ENCODE peak calls at places on chromosomes 2 and 18, in nine cellular contexts. V is AG04450, U is cardiac muscle cell, T is A549, O is fibroblast of lung, W is breast epithelium, H is H9, J is brain microvascular endothelial cell, Y is thoracic aorta. F is an unnamed sample.

GRCh38 chr2:128317186-128317897 is 1.3 kb downstream of the HS6ST1 start:
- DNase-seq in O (no peak), W (peak), U (no peak), H (peak), J (no peak), V (no peak), Y (no peak), T (no peak), F (no peak)

GRCh38 chr2:218893349-218894167 is 12.9 kb downstream of the WNT10A start:
- DNase-seq in V (no peak), W (no peak), U (no peak), T (no peak), H (no peak), J (no peak), O (no peak), Y (no peak), F (no peak)

GRCh38 chr2:102619414-102620319 is at the start of gene SLC9A2:
- DNase-seq in O (peak), V (no peak), W (no peak), J (no peak), Y (no peak), U (peak), T (peak), H (peak), F (no peak)

GRCh38 chr2:203758841-203759691 is 52.6 kb downstream of the CD28 start:
- DNase-seq in Y (no peak), W (no peak), J (peak), O (peak), U (peak), H (no peak), V (peak), T (no peak), F (peak)

GRCh38 chr2:66531156-66531555 is 96.2 kb downstream of the MEIS1 start:
- DNase-seq in Y (no peak), U (no peak), T (no peak), V (no peak), J (no peak), W (no peak), O (peak), H (no peak), F (no peak)

GRCh38 chr2:39381653-39382052 is 55.4 kb downstream of the MAP4K3 start:
- DNase-seq in H (no peak), W (no peak), T (no peak), Y (no peak), U (no peak), O (no peak), V (no peak), J (no peak), F (no peak)

GRCh38 chr2:239331560-239331959 is 69.3 kb downstream of the HDAC4 start:
- DNase-seq in J (no peak), T (no peak), W (no peak), U (no peak), H (no peak), O (no peak), Y (no peak), V (no peak), F (no peak)

GRCh38 chr2:1656961-1657841 is 87.1 kb downstream of the PXDN start:
- DNase-seq in W (no peak), V (no peak), J (no peak), Y (no peak), H (peak), T (no peak), U (no peak), O (no peak), F (no peak)

GRCh38 chr2:32482466-32482865 is 125.6 kb downstream of the BIRC6 start:
- DNase-seq in T (no peak), W (no peak), O (no peak), U (no peak), J (no peak), H (no peak), V (no peak), Y (no peak), F (no peak)

GRCh38 chr2:212960336-212960735 is 191.1 kb downstream of the IKZF2 start:
- DNase-seq in J (no peak), V (no peak), W (no peak), O (no peak), U (no peak), H (no peak), T (no peak), Y (no peak), F (no peak)

GRCh38 chr2:145860083-145860482 is 1340.2 kb upstream of the ZEB2 start:
- DNase-seq in V (no peak), W (no peak), T (no peak), J (no peak), U (no peak), H (no peak), Y (no peak), O (peak), F (no peak)

GRCh38 chr2:70498528-70498927 is 55.1 kb downstream of the TGFA start:
- DNase-seq in J (no peak), Y (no peak), U (no peak), V (no peak), T (no peak), W (no peak), O (no peak), H (no peak), F (no peak)

GRCh38 chr2:30412392-30413321 is 34.4 kb upstream of the LCLAT1 start:
- DNase-seq in T (no peak), W (no peak), O (peak), J (no peak), U (peak), H (no peak), Y (no peak), V (no peak), F (no peak)

GRCh38 chr18:55384551-55385275 is 203.3 kb downstream of the TCF4 start:
- DNase-seq in H (peak), V (no peak), Y (no peak), J (peak), U (peak), O (peak), T (no peak), W (no peak), F (peak)

GRCh38 chr2:241112046-241112445 is 10.0 kb upstream of the MTERF4 start:
- DNase-seq in H (no peak), T (no peak), Y (no peak), J (no peak), U (no peak), O (no peak), V (no peak), W (no peak), F (no peak)

GRCh38 chr2:175036582-175037018 is 31.4 kb upstream of the CHN1 start:
- DNase-seq in H (no peak), V (no peak), U (peak), O (peak), Y (no peak), J (no peak), W (no peak), T (peak), F (no peak)

GRCh38 chr2:42101641-42102605 is 54.1 kb downstream of the PKDCC start:
- DNase-seq in U (peak), W (no peak), V (peak), T (no peak), J (peak), O (peak), Y (no peak), H (no peak), F (no peak)

GRCh38 chr2:23826771-23827170 is 100.2 kb downstream of the ATAD2B start:
- DNase-seq in U (no peak), H (no peak), T (no peak), W (no peak), Y (no peak), V (no peak), O (no peak), J (no peak), F (no peak)

GRCh38 chr2:159891917-159892691 is 94.1 kb upstream of the CD302 start:
- DNase-seq in V (no peak), O (peak), J (peak), Y (no peak), T (peak), U (peak), W (no peak), H (no peak), F (peak)

GRCh38 chr18:33951031-33951430 is 273.7 kb downstream of the NOL4 start:
- DNase-seq in U (no peak), Y (no peak), H (no peak), W (no peak), O (peak), T (no peak), J (peak), V (no peak), F (no peak)

GRCh38 chr2:148027822-148028221 is 6.9 kb downstream of the MBD5 start:
- DNase-seq in O (peak), Y (no peak), H (no peak), W (no peak), V (no peak), U (no peak), J (no peak), T (no peak), F (no peak)

GRCh38 chr18:79069792-79070151 is 578 bp downstream of the ATP9B start:
- DNase-seq in O (no peak), H (no peak), V (no peak), T (no peak), J (no peak), Y (no peak), U (no peak), W (no peak), F (no peak)

GRCh38 chr18:2846241-2846637 is 567 bp upstream of the EMILIN2 start:
- DNase-seq in Y (no peak), O (peak), U (peak), V (no peak), J (peak), T (no peak), H (no peak), W (no peak), F (no peak)

GRCh38 chr2:239862613-239863012 is 162.5 kb downstream of the NDUFA10 start:
- DNase-seq in T (no peak), U (no peak), O (no peak), Y (no peak), W (no peak), J (no peak), H (no peak), V (no peak), F (no peak)

GRCh38 chr2:217559084-217559483 is 443.7 kb downstream of the TNS1 start:
- DNase-seq in H (no peak), J (no peak), U (no peak), W (no peak), Y (no peak), T (no peak), O (no peak), V (no peak), F (no peak)

GRCh38 chr2:45173513-45173912 is 164.3 kb upstream of the SIX2 start:
- DNase-seq in Y (peak), T (peak), W (no peak), U (peak), H (no peak), O (peak), J (peak), V (peak), F (peak)

GRCh38 chr2:188506843-188507242 is 215.2 kb downstream of the GULP1 start:
- DNase-seq in W (no peak), U (no peak), J (no peak), O (peak), H (no peak), Y (no peak), T (no peak), V (no peak), F (no peak)

GRCh38 chr18:57909620-57910019 is 106.5 kb upstream of the ATP8B1 start:
- DNase-seq in U (peak), V (no peak), H (no peak), J (peak), Y (no peak), T (no peak), W (no peak), O (peak), F (no peak)

GRCh38 chr18:57908092-57908491 is 105.0 kb upstream of the ATP8B1 start:
- DNase-seq in V (no peak), Y (no peak), H (no peak), W (no peak), U (peak), J (no peak), T (no peak), O (no peak), F (no peak)

GRCh38 chr18:57910134-57910533 is 107.0 kb upstream of the ATP8B1 start:
- DNase-seq in H (no peak), V (no peak), U (no peak), Y (no peak), O (no peak), J (no peak), W (no peak), T (no peak), F (no peak)

GRCh38 chr18:57913686-57914085 is 110.6 kb upstream of the ATP8B1 start:
- DNase-seq in J (no peak), U (no peak), Y (no peak), O (no peak), H (no peak), W (no peak), T (no peak), V (no peak), F (no peak)

GRCh38 chr18:57910817-57911216 is 107.7 kb upstream of the ATP8B1 start:
- DNase-seq in J (no peak), H (peak), T (peak), W (no peak), U (no peak), V (no peak), O (no peak), Y (no peak), F (no peak)
- TF ChIP-seq CTCF in J (peak), H (peak), T (peak), W (no peak), U (peak), V (peak), O (peak), Y (no peak), F (peak)

DNA sequence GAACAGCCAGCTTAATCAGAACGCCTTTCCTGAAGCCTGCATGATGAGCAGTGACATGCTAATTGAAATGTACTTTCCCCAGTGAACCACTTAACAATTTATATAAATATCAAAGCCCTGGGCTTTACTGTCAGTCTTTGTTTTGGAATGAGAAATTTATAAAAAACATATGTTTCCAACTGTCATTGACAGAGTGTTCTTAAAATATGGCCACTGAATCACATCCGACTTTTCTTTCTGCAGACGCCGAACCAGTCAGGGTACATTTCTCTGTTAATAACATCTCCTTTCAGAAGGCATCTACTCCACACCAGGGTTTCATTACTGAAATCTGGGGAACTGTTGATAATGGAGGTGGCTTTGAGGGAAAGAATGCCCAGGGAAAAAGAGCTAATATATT is 343.7 kb downstream of the INSIG2 start:
- DNase-seq in H (no peak), Y (no peak), T (no peak), V (no peak), J (no peak), W (no peak), O (no peak), U (no peak), F (no peak)
- H3K27ac ChIP-seq in H (no peak), Y (no peak), T (no peak), V (no peak), J (no peak), W (no peak), O (no peak), U (no peak), F (no peak)

GRCh38 chr2:74138952-74139323 is 8.8 kb downstream of the BOLA3 start:
- DNase-seq in T (no peak), O (no peak), J (no peak), V (no peak), U (no peak), W (no peak), H (peak), Y (no peak), F (no peak)

GRCh38 chr2:74146929-74147728 is 583 bp downstream of the BOLA3 start:
- DNase-seq in V (no peak), O (peak), T (peak), W (no peak), J (peak), Y (no peak), H (no peak), U (peak), F (no peak)

GRCh38 chr2:74138219-74138951 is 9.3 kb downstream of the BOLA3 start:
- DNase-seq in W (no peak), T (no peak), Y (no peak), V (no peak), U (no peak), H (no peak), J (no peak), O (no peak), F (no peak)

GRCh38 chr2:74137651-74138050 is 10.1 kb downstream of the BOLA3 start:
- DNase-seq in H (no peak), U (no peak), T (no peak), Y (no peak), W (no peak), J (no peak), V (no peak), O (no peak), F (no peak)

DNA sequence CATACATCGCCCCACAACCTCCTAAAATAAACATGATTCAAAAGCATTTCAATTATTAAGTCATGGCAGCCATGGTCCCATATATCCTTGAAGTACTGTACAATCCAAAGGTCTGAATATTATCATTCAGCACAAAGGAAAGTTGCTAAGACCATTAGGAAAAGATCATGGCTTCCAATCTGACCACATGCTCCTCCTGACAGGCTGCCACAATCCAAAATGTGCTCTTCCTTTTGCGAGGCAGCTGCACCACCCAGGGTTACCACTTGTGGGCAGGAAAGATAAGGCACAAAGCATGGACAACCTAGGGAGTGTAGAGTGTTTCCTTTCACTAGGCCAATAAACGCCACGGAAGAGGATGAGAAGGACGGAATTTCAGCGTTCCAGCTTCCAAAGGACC is 5.4 kb downstream of the BOLA3 start:
- DNase-seq in Y (no peak), O (no peak), T (peak), U (no peak), H (peak), J (no peak), W (no peak), V (no peak), F (no peak)
- TF ChIP-seq CTCF in Y (no peak), O (no peak), T (no peak), U (no peak), H (peak), J (peak), W (no peak), V (peak), F (peak)

DNA sequence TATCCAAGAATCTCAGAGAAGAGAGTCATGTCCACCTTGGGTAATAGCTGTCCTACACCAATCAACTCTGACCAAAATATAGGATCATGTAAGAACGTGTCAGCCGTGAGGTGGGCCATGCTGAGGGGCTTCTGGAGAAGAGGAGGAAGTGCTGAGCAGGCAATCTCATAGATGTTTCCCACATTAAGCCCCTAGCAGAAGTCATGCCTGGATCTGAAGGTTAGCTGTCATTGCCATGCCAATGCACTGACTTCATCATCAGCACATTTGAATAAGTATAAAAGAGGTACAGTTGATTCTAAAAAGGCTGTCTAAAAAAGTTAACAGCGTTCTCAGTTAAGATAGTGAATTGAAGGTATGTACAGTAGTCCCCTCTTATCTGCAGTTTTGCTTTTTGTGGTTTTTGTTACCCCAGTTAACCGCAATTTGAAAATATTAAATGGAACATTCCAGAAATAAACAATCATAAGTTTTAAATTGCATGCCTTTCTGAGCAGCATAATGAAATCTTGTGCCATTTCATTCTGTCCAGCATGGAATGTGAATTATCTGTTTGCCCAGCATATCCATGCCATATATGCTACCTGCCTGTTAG is 67.2 kb upstream of the TMEM17 start:
- DNase-seq in O (peak), Y (no peak), T (no peak), V (no peak), W (no peak), H (no peak), J (no peak), U (peak), F (no peak)
- H3K27ac ChIP-seq in O (no peak), Y (no peak), T (peak), V (no peak), W (no peak), H (no peak), J (no peak), U (no peak), F (no peak)